ENCODE peak calls at places on chromosomes 6 and 20, in nine cellular contexts. L is cardiac muscle cell, U is choroid plexus epithelial cell, Z is dermis blood vessel endothelial cell, F is ELF-1, E is A673, K is endothelial cell, H is fibroblast of lung, M is OCI-LY7. D is an unnamed sample.

GRCh38 chr6:53640361-53640760 is 25.2 kb downstream of the KLHL31 start:
- DNase-seq in L (no peak), U (no peak), Z (no peak), F (no peak), E (no peak), K (no peak), H (no peak), M (no peak), D (no peak)

GRCh38 chr6:163162007-163162873 is 252.3 kb upstream of the QKI start:
- DNase-seq in L (no peak), U (no peak), Z (no peak), F (no peak), E (no peak), K (no peak), H (no peak), M (no peak), D (no peak)

GRCh38 chr6:309947-310346 is 17.7 kb downstream of the DUSP22 start:
- DNase-seq in L (no peak), U (no peak), Z (no peak), F (no peak), E (no peak), K (no peak), H (no peak), M (no peak), D (no peak)

GRCh38 chr6:3813150-3813780 is 35.9 kb upstream of the FAM50B start:
- DNase-seq in L (peak; percentile 44), U (peak; percentile 52), Z (peak; percentile 97), F (peak; percentile 44), E (no peak), K (peak; percentile 54), H (peak; percentile 61), M (no peak), D (peak; percentile 80)

GRCh38 chr20:41133709-41134361 is 3.5 kb upstream of the PLCG1 start:
- DNase-seq in L (no peak), U (no peak), Z (no peak), F (no peak), E (peak; percentile 39), K (no peak), H (no peak), M (no peak), D (no peak)

GRCh38 chr6:156269751-156270369 is 507.3 kb upstream of the ARID1B start:
- DNase-seq in L (no peak), U (no peak), Z (no peak), F (no peak), E (no peak), K (no peak), H (no peak), M (no peak), D (no peak)

GRCh38 chr20:1897965-1898464 is 2.8 kb downstream of the SIRPA start:
- DNase-seq in L (peak; percentile 64), U (no peak), Z (no peak), F (no peak), E (no peak), K (no peak), H (no peak), M (peak; percentile 73), D (peak; percentile 78)

GRCh38 chr6:70270287-70271005 is 32.4 kb downstream of the COL9A1 start:
- DNase-seq in L (no peak), U (no peak), Z (no peak), F (no peak), E (peak; percentile 94), K (no peak), H (no peak), M (no peak), D (no peak)

GRCh38 chr6:74768120-74768519 is 437.7 kb downstream of the COL12A1 start:
- DNase-seq in L (no peak), U (no peak), Z (no peak), F (no peak), E (no peak), K (no peak), H (no peak), M (no peak), D (no peak)

GRCh38 chr20:22775671-22776139 is 191.3 kb upstream of the FOXA2 start:
- DNase-seq in L (peak; percentile 72), U (peak; percentile 62), Z (peak; percentile 50), F (peak; percentile 32), E (no peak), K (no peak), H (peak; percentile 53), M (no peak), D (peak; percentile 52)

GRCh38 chr6:33589723-33590530 is 9.9 kb upstream of the BAK1 start:
- DNase-seq in L (peak; percentile 69), U (peak; percentile 74), Z (peak; percentile 89), F (peak; percentile 82), E (peak; percentile 56), K (peak; percentile 67), H (peak; percentile 91), M (peak; percentile 74), D (peak; percentile 83)

GRCh38 chr6:132964868-132965382 is 150.6 kb downstream of the RPS12 start:
- DNase-seq in L (no peak), U (peak; percentile 90), Z (no peak), F (no peak), E (no peak), K (no peak), H (no peak), M (no peak), D (no peak)

GRCh38 chr6:90103056-90103793 is 193.4 kb downstream of the BACH2 start:
- DNase-seq in L (no peak), U (peak; percentile 29), Z (no peak), F (no peak), E (no peak), K (no peak), H (peak; percentile 59), M (no peak), D (no peak)

GRCh38 chr6:144745434-144745833 is 460.3 kb downstream of the UTRN start:
- DNase-seq in L (no peak), U (no peak), Z (no peak), F (no peak), E (peak; percentile 25), K (no peak), H (no peak), M (no peak), D (no peak)

GRCh38 chr6:81865712-81866111 is 113.2 kb upstream of the TENT5A start:
- DNase-seq in L (peak; percentile 37), U (peak; percentile 52), Z (peak; percentile 55), F (no peak), E (peak; percentile 25), K (no peak), H (peak; percentile 86), M (no peak), D (no peak)

GRCh38 chr6:168684471-168684870 is 243.5 kb downstream of the SMOC2 start:
- DNase-seq in L (no peak), U (no peak), Z (no peak), F (no peak), E (no peak), K (no peak), H (no peak), M (no peak), D (no peak)

GRCh38 chr6:48744948-48745347 is 634.0 kb upstream of the PTCHD4 start:
- DNase-seq in L (peak; percentile 58), U (peak; percentile 57), Z (no peak), F (no peak), E (no peak), K (no peak), H (peak; percentile 55), M (no peak), D (no peak)

GRCh38 chr20:24633026-24633425 is 163.6 kb downstream of the SYNDIG1 start:
- DNase-seq in L (no peak), U (no peak), Z (no peak), F (no peak), E (no peak), K (no peak), H (peak; percentile 48), M (no peak), D (no peak)

GRCh38 chr20:23637282-23638221 is at the start of gene CST3:
- DNase-seq in L (peak; percentile 94), U (peak; percentile 89), Z (peak; percentile 89), F (peak; percentile 69), E (peak; percentile 89), K (peak; percentile 68), H (peak; percentile 87), M (no peak), D (peak; percentile 95)

GRCh38 chr6:145836170-145836569 is 21.6 kb upstream of the FBXO30 start:
- DNase-seq in L (peak; percentile 67), U (peak; percentile 71), Z (no peak), F (no peak), E (peak; percentile 26), K (no peak), H (peak; percentile 57), M (no peak), D (no peak)

GRCh38 chr6:69069881-69070280 is 434.8 kb downstream of the ADGRB3 start:
- DNase-seq in L (no peak), U (peak; percentile 5), Z (no peak), F (no peak), E (no peak), K (no peak), H (no peak), M (no peak), D (no peak)

GRCh38 chr6:155253337-155253736 is 10.5 kb upstream of the CLDN20 start:
- DNase-seq in L (no peak), U (no peak), Z (no peak), F (no peak), E (no peak), K (no peak), H (no peak), M (no peak), D (peak; percentile 45)

GRCh38 chr6:43096451-43097097 is 20.5 kb downstream of the PTK7 start:
- DNase-seq in L (peak; percentile 87), U (peak; percentile 83), Z (peak; percentile 11), F (peak; percentile 96), E (peak; percentile 37), K (no peak), H (peak; percentile 96), M (peak; percentile 58), D (no peak)

GRCh38 chr20:1568166-1568490 is 10.6 kb upstream of the SIRPD start:
- DNase-seq in L (no peak), U (no peak), Z (no peak), F (no peak), E (no peak), K (no peak), H (no peak), M (no peak), D (no peak)

GRCh38 chr6:13920584-13920983 is 4.2 kb upstream of the RNF182 start:
- DNase-seq in L (peak; percentile 15), U (no peak), Z (no peak), F (no peak), E (no peak), K (no peak), H (peak; percentile 16), M (no peak), D (no peak)

GRCh38 chr6:12291785-12292604 is 1.8 kb downstream of the EDN1 start:
- DNase-seq in L (peak; percentile 65), U (peak; percentile 66), Z (peak; percentile 34), F (peak; percentile 64), E (no peak), K (peak; percentile 10), H (peak; percentile 49), M (no peak), D (no peak)

GRCh38 chr6:53375851-53376250 is 27.1 kb upstream of the ELOVL5 start:
- DNase-seq in L (peak; percentile 67), U (peak; percentile 65), Z (no peak), F (no peak), E (no peak), K (no peak), H (no peak), M (no peak), D (peak; percentile 13)

GRCh38 chr6:6701864-6702263 is 113.3 kb downstream of the LY86 start:
- DNase-seq in L (no peak), U (no peak), Z (no peak), F (no peak), E (no peak), K (no peak), H (no peak), M (no peak), D (no peak)

GRCh38 chr6:43890197-43891062 is 120.4 kb downstream of the VEGFA start:
- DNase-seq in L (no peak), U (no peak), Z (no peak), F (peak; percentile 40), E (no peak), K (peak; percentile 15), H (no peak), M (no peak), D (no peak)

GRCh38 chr20:50980071-50980681 is 21.6 kb downstream of the MOCS3 start:
- DNase-seq in L (peak; percentile 97), U (peak; percentile 99), Z (peak; percentile 81), F (no peak), E (peak; percentile 39), K (no peak), H (peak; percentile 100), M (no peak), D (no peak)

GRCh38 chr6:7446056-7446455 is 56.4 kb downstream of the RIOK1 start:
- DNase-seq in L (no peak), U (no peak), Z (no peak), F (no peak), E (no peak), K (no peak), H (no peak), M (no peak), D (no peak)

D was measured in adrenal gland.